ENCODE peak calls at places on chromosomes 13 and 19, in seven cellular contexts. B, R, W, I, A, L and T are unnamed samples.

GRCh38 chr19:18053571-18054219 is 33.0 kb downstream of the IL12RB1 start:
- DNase-seq in L (no peak), R (no peak), A (peak; percentile 43), W (no peak), I (no peak), B (no peak), T (peak; percentile 21)

GRCh38 chr13:102606537-102607309 is 9.9 kb downstream of the TPP2 start:
- DNase-seq in I (no peak), B (no peak), W (no peak), A (no peak), L (no peak), R (no peak), T (no peak)

GRCh38 chr13:108572782-108573211 is 56.6 kb upstream of the MYO16 start:
- DNase-seq in I (no peak), W (no peak), R (no peak), L (no peak), A (peak; percentile 53), B (peak; percentile 32), T (no peak)

GRCh38 chr13:44068737-44069136 is 189.0 kb downstream of the LACC1 start:
- DNase-seq in B (peak; percentile 90), I (no peak), L (no peak), R (no peak), A (peak; percentile 79), W (no peak), T (peak; percentile 92)

GRCh38 chr19:4870025-4870700 is 2.7 kb upstream of the PLIN3 start:
- DNase-seq in B (peak; percentile 93), R (no peak), I (no peak), W (no peak), L (no peak), A (peak; percentile 93), T (peak; percentile 85)

GRCh38 chr13:111482126-111482525 is 161.7 kb downstream of the TEX29 start:
- DNase-seq in B (no peak), A (no peak), L (no peak), W (no peak), I (no peak), R (no peak), T (no peak)

GRCh38 chr19:756232-756631 is 5.3 kb downstream of the MISP start:
- DNase-seq in L (no peak), B (peak; percentile 52), I (no peak), R (peak; percentile 20), A (peak; percentile 68), W (no peak), T (no peak)

GRCh38 chr13:111256946-111257345 is 63.5 kb upstream of the TEX29 start:
- DNase-seq in I (no peak), B (no peak), A (no peak), W (no peak), L (no peak), R (no peak), T (no peak)

GRCh38 chr19:54035215-54036178 is 28.2 kb downstream of the VSTM1 start:
- DNase-seq in W (no peak), A (peak; percentile 71), L (no peak), R (no peak), I (no peak), B (peak; percentile 88), T (peak; percentile 66)

GRCh38 chr19:18287836-18288772 is 6.7 kb upstream of the JUND start:
- DNase-seq in W (no peak), A (no peak), R (no peak), L (no peak), B (no peak), I (no peak), T (no peak)

GRCh38 chr13:76764429-76764828 is 121.8 kb downstream of the KCTD12 start:
- DNase-seq in A (peak; percentile 35), B (peak; percentile 85), L (no peak), W (no peak), I (no peak), R (no peak), T (no peak)

GRCh38 chr19:30682576-30683536 is 310.7 kb downstream of the ZNF536 start:
- DNase-seq in I (no peak), R (peak; percentile 55), L (peak; percentile 19), B (peak; percentile 73), W (no peak), A (peak; percentile 55), T (peak; percentile 51)

GRCh38 chr19:46442808-46443450 is 14.2 kb upstream of the PNMA8C start:
- DNase-seq in R (no peak), B (peak; percentile 63), A (peak; percentile 70), I (no peak), L (no peak), W (no peak), T (peak; percentile 49)

GRCh38 chr19:49301165-49301865 is 23.7 kb downstream of the SLC6A16 start:
- DNase-seq in R (peak; percentile 82), B (peak; percentile 42), L (peak; percentile 58), W (peak; percentile 52), I (no peak), A (peak; percentile 78), T (peak; percentile 16)

GRCh38 chr19:4536798-4537197 is 1.8 kb upstream of the PLIN5 start:
- DNase-seq in L (no peak), R (no peak), W (no peak), B (no peak), I (no peak), A (no peak), T (no peak)

GRCh38 chr19:17943284-17944221 is 10.7 kb downstream of the CCDC124 start:
- DNase-seq in L (no peak), R (no peak), A (peak; percentile 67), B (no peak), W (no peak), I (no peak), T (no peak)